ENCODE peak calls at places on chromosomes 3 and 15, in five cellular contexts. L, U, Z, Y and D are unnamed samples.

GRCh38 chr3:184347321-184348056 is 10.1 kb downstream of the FAM131A start:
- DNase-seq in Y (no peak), L (no peak), U (no peak), Z (no peak), D (no peak)

GRCh38 chr15:64453689-64454037 is 6.7 kb upstream of the ZNF609 start:
- DNase-seq in U (no peak), Y (no peak), L (no peak), Z (no peak), D (no peak)

GRCh38 chr3:71225951-71226564 is 357.5 kb downstream of the FOXP1 start:
- DNase-seq in Y (no peak), U (peak), Z (no peak), L (no peak), D (no peak)

GRCh38 chr3:71514621-71515020 is 68.9 kb downstream of the FOXP1 start:
- DNase-seq in L (no peak), Y (no peak), U (peak), Z (no peak), D (no peak)

GRCh38 chr3:155704041-155704440 is 40.8 kb downstream of the PLCH1 start:
- DNase-seq in U (no peak), Y (no peak), Z (no peak), L (no peak), D (no peak)

GRCh38 chr15:48427960-48428547 is 96.8 kb downstream of the DUT start:
- DNase-seq in Y (no peak), U (peak), L (no peak), Z (no peak), D (no peak)

GRCh38 chr3:12228461-12228860 is 60.4 kb upstream of the PPARG start:
- DNase-seq in L (no peak), Z (no peak), Y (no peak), U (no peak), D (no peak)

GRCh38 chr3:155070932-155071387 is 9.2 kb upstream of the MME start:
- DNase-seq in L (no peak), U (peak), Z (no peak), Y (no peak), D (no peak)

GRCh38 chr3:44395714-44396113 is 57.1 kb downstream of the TCAIM start:
- DNase-seq in Z (no peak), U (no peak), Y (no peak), L (no peak), D (no peak)

GRCh38 chr15:65132841-65133549 is 613 bp downstream of the PDCD7 start:
- DNase-seq in Z (peak), Y (peak), U (peak), L (no peak), D (no peak)

GRCh38 chr3:129577356-129577755 is 29.1 kb downstream of the PLXND1 start:
- DNase-seq in L (no peak), Y (no peak), U (no peak), Z (peak), D (no peak)

GRCh38 chr15:65512807-65513416 is 4.6 kb downstream of the DPP8 start:
- DNase-seq in Y (no peak), U (no peak), Z (peak), L (no peak), D (peak)

GRCh38 chr3:65758438-65758837 is 280.3 kb downstream of the MAGI1 start:
- DNase-seq in U (no peak), Z (no peak), Y (no peak), L (no peak), D (no peak)

DNA sequence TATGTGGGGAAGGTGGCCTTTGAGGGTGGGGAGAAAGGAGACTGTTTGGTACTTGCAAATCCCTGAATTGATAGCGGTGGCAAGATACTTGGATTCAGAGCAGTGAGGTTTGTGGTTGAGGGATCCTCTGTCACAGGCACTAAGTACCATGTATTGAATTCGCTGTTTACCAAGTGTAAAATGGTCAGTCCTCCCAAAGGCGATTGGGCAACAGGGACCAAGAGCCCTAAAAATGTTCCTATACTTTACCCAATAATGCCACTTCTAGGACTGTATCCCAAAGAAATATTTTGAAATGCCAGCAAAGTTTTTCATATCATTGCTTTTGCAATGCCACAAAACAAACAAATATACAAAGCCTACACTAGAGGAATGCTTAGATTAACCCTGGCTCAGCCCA is 43.4 kb upstream of the MRPS22 start:
- DNase-seq in L (no peak), Y (no peak), Z (no peak), U (no peak), D (no peak)
- H3K27ac ChIP-seq in L (no peak), Y (no peak), Z (no peak), U (no peak), D (no peak)

GRCh38 chr15:44726136-44726535 is 10.2 kb upstream of the TRIM69 start:
- DNase-seq in Z (no peak), U (no peak), L (no peak), Y (no peak), D (no peak)
- H3K27ac ChIP-seq in Z (no peak), U (peak), L (peak), Y (no peak), D (peak)

GRCh38 chr3:33644598-33644997 is 73.5 kb downstream of the CLASP2 start:
- DNase-seq in L (no peak), U (no peak), Y (no peak), Z (no peak), D (no peak)
- H3K27ac ChIP-seq in L (no peak), U (no peak), Y (no peak), Z (no peak), D (no peak)

GRCh38 chr3:150268426-150269321 is 139.4 kb upstream of the TSC22D2 start:
- DNase-seq in L (no peak), Z (no peak), U (peak), Y (no peak), D (no peak)
- H3K27ac ChIP-seq in L (no peak), Z (no peak), U (no peak), Y (no peak), D (no peak)